ENCODE peak calls at places on chromosome 7, in five cellular contexts. One of them, this sample, is unnamed.

GRCh38 chr7:31107106-31108090 is 55.3 kb downstream of the ADCYAP1R1 start:
- DNase-seq in heart left ventricle: no peak
- DNase-seq in HepG2: no peak
- DNase-seq in stomach: no peak
- DNase-seq in body of pancreas: no peak
- DNase-seq in this sample: no peak

GRCh38 chr7:18064242-18064838 is 36.7 kb upstream of the PRPS1L1 start:
- DNase-seq in stomach: no peak
- DNase-seq in body of pancreas: peak
- DNase-seq in HepG2: peak
- DNase-seq in heart left ventricle: peak
- DNase-seq in this sample: no peak

GRCh38 chr7:45089314-45089891 is 634 bp upstream of the NACAD start:
- DNase-seq in heart left ventricle: peak
- DNase-seq in HepG2: no peak
- DNase-seq in stomach: peak
- DNase-seq in body of pancreas: peak
- DNase-seq in this sample: peak

GRCh38 chr7:66326501-66327180 is 121.5 kb downstream of the TPST1 start:
- DNase-seq in body of pancreas: no peak
- DNase-seq in heart left ventricle: no peak
- DNase-seq in HepG2: no peak
- DNase-seq in stomach: no peak
- DNase-seq in this sample: no peak

GRCh38 chr7:116524609-116525297 is at the start of gene CAV1:
- DNase-seq in body of pancreas: peak
- DNase-seq in HepG2: no peak
- DNase-seq in stomach: peak
- DNase-seq in heart left ventricle: peak
- DNase-seq in this sample: peak

GRCh38 chr7:106462365-106462859 is 177.6 kb upstream of the NAMPT start:
- DNase-seq in heart left ventricle: no peak
- DNase-seq in stomach: no peak
- DNase-seq in body of pancreas: no peak
- DNase-seq in HepG2: peak
- DNase-seq in this sample: peak

GRCh38 chr7:158467562-158467961 is 120.1 kb downstream of the PTPRN2 start:
- DNase-seq in body of pancreas: no peak
- DNase-seq in heart left ventricle: no peak
- DNase-seq in stomach: no peak
- DNase-seq in HepG2: no peak
- DNase-seq in this sample: no peak

GRCh38 chr7:81339946-81340345 is 421.1 kb upstream of the SEMA3C start:
- DNase-seq in heart left ventricle: no peak
- DNase-seq in HepG2: no peak
- DNase-seq in body of pancreas: no peak
- DNase-seq in stomach: no peak
- DNase-seq in this sample: no peak

GRCh38 chr7:134553976-134554375 is 5.1 kb downstream of the AKR1B15 start:
- DNase-seq in heart left ventricle: no peak
- DNase-seq in stomach: peak
- DNase-seq in HepG2: peak
- DNase-seq in body of pancreas: no peak
- DNase-seq in this sample: no peak

GRCh38 chr7:142797342-142797798 is 26.6 kb downstream of the PRSS2 start:
- DNase-seq in stomach: no peak
- DNase-seq in HepG2: no peak
- DNase-seq in heart left ventricle: no peak
- DNase-seq in body of pancreas: no peak
- DNase-seq in this sample: no peak
- TF ChIP-seq POLR2A in stomach: no peak
- TF ChIP-seq POLR2A in HepG2: no peak
- TF ChIP-seq POLR2A in heart left ventricle: no peak
- TF ChIP-seq POLR2A in body of pancreas: no peak
- TF ChIP-seq POLR2A in this sample: no peak

DNA sequence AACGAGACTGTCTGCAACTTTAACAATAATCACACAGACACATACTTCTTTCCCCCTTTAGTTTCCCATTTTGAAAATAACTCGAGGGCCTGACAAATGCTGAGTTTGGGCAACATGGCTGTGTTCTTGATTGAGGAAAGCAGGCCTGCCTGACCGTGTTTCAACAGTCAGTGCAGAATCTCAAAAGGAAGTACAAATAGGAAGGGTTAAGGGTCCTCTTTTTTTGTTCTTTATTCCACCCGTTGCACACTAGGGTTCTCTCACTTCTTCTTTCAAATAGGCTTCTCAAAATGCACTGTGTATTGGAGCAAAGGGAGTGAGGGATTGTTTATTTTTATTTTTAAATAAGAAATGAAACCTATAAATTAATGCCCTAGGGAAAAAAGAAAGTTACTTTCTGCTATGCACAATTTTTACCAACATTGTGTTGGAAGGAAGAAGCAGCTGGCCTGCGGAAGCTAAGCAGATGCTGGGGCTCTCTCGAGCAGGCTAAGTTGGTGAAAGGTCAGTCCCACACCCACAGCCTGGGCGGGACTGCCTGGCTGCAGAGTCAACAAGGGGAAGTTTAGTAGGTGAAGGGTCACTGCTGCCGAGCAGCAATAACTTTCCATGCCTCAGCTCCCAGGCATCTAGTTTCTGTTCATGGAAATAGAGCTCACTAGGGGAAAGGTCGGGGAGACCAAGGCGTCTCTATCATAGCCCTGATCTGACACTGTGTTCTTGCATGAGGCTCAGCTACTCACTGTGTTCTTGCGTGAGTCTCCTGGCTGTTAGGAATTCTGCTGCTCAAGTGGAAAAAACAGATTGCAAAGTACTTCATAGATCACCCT is 12.2 kb upstream of the PDK4 start:
- DNase-seq in body of pancreas: peak
- DNase-seq in stomach: peak
- DNase-seq in HepG2: peak
- DNase-seq in heart left ventricle: peak
- DNase-seq in this sample: peak
- TF ChIP-seq POLR2A in body of pancreas: peak
- TF ChIP-seq POLR2A in stomach: no peak
- TF ChIP-seq POLR2A in HepG2: no peak
- TF ChIP-seq POLR2A in heart left ventricle: peak
- TF ChIP-seq POLR2A in this sample: no peak

DNA sequence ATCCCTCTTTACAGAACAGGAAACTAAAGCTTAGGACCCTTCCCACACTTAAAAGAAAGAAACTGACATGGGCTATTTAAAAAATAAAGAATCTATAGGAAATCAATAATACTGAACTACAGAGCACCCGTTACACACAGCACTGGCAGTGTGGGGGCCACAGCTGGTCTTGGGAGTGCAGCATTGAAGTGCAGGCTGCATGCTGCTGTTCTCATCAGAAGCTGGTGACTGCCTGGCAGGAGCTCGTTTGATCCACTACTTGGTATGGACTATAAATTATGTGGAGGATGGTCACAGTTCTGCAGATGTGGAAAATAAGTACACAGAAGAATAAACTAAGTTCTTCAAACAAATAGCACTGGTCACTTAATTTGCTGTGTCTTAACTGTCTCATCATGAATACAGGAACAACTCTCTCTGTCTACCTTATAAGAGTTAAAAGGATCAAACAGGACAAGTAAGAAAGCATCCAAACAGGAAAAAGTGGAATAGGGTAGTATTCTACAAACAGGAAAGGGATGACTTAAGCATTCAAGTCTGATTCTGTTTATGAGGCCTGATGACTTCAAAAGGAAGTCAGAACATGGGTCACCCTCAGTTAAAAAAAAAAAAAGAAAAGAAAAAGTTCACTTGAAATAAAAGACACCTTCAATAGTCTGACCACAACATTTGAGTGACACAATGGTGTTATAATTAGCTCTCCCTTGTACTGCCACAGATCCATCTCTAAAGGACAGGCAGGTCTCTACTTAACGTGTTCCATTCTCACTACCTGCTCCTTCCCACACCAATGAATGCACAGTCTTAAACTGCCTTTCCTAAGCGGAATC is 21.0 kb downstream of the DOCK4 start:
- DNase-seq in body of pancreas: no peak
- DNase-seq in heart left ventricle: no peak
- DNase-seq in HepG2: no peak
- DNase-seq in stomach: no peak
- DNase-seq in this sample: no peak
- TF ChIP-seq POLR2A in body of pancreas: no peak
- TF ChIP-seq POLR2A in heart left ventricle: no peak
- TF ChIP-seq POLR2A in HepG2: no peak
- TF ChIP-seq POLR2A in stomach: no peak
- TF ChIP-seq POLR2A in this sample: no peak

DNA sequence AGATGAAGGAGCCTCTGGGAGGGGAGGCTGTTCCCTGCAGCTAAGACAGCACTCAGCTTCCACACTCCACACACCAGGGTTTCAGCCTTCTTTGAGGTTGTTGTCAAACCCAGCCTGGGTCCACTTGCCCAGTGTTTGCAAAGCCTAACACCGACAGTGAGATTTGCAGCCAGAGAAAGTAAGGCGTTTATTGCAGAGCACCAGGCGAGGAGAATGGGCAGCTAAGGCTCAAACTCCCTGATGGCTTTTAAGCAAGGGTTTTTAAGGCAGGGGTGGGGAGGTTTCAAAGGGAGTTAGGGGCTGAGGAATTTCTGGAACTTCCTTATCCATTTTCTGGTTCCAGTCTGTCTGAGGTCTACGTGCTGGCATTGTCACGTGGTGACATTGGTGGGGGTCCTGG is 4.7 kb upstream of the ZNF775 start:
- DNase-seq in heart left ventricle: no peak
- DNase-seq in HepG2: no peak
- DNase-seq in body of pancreas: no peak
- DNase-seq in stomach: no peak
- DNase-seq in this sample: no peak
- TF ChIP-seq POLR2A in heart left ventricle: no peak
- TF ChIP-seq POLR2A in HepG2: no peak
- TF ChIP-seq POLR2A in body of pancreas: no peak
- TF ChIP-seq POLR2A in stomach: no peak
- TF ChIP-seq POLR2A in this sample: no peak

GRCh38 chr7:108417926-108418325 is 38.3 kb downstream of the NRCAM start:
- DNase-seq in stomach: no peak
- DNase-seq in HepG2: no peak
- DNase-seq in body of pancreas: no peak
- DNase-seq in heart left ventricle: no peak
- DNase-seq in this sample: no peak
- TF ChIP-seq POLR2A in stomach: no peak
- TF ChIP-seq POLR2A in HepG2: no peak
- TF ChIP-seq POLR2A in body of pancreas: no peak
- TF ChIP-seq POLR2A in heart left ventricle: no peak
- TF ChIP-seq POLR2A in this sample: no peak

GRCh38 chr7:76293407-76293901 is 9.0 kb upstream of the HSPB1 start:
- DNase-seq in stomach: no peak
- DNase-seq in body of pancreas: no peak
- DNase-seq in HepG2: no peak
- DNase-seq in heart left ventricle: no peak
- DNase-seq in this sample: no peak

GRCh38 chr7:76296743-76297740 is 5.4 kb upstream of the HSPB1 start:
- DNase-seq in stomach: peak
- DNase-seq in body of pancreas: peak
- DNase-seq in HepG2: peak
- DNase-seq in heart left ventricle: no peak
- DNase-seq in this sample: no peak

GRCh38 chr7:76292206-76292573 is 10.3 kb upstream of the HSPB1 start:
- DNase-seq in body of pancreas: peak
- DNase-seq in HepG2: peak
- DNase-seq in heart left ventricle: no peak
- DNase-seq in stomach: no peak
- DNase-seq in this sample: no peak

GRCh38 chr7:76291346-76292205 is 10.9 kb upstream of the HSPB1 start:
- DNase-seq in body of pancreas: peak
- DNase-seq in heart left ventricle: peak
- DNase-seq in stomach: peak
- DNase-seq in HepG2: peak
- DNase-seq in this sample: peak

GRCh38 chr7:76294344-76295024 is 8.0 kb upstream of the HSPB1 start:
- DNase-seq in heart left ventricle: peak
- DNase-seq in HepG2: peak
- DNase-seq in stomach: peak
- DNase-seq in body of pancreas: peak
- DNase-seq in this sample: peak
- TF ChIP-seq POLR2A in heart left ventricle: peak
- TF ChIP-seq POLR2A in HepG2: no peak
- TF ChIP-seq POLR2A in stomach: no peak
- TF ChIP-seq POLR2A in body of pancreas: peak
- TF ChIP-seq POLR2A in this sample: no peak